ENCODE peak calls at places on chromosomes 16 and 17, in seven cellular contexts. R is NCI-H1105 treated with DMSO at 0.1 percent for 48 hours, Y is stomach, D is right cardiac atrium, K is iPS-NIHi11, W is GM04504, F is cardiac fibroblast. T is an unnamed sample.

GRCh38 chr17:1931759-1932579 is 93.2 kb downstream of the RTN4RL1 start:
- DNase-seq in R (peak), Y (peak), D (peak), K (peak), W (no peak), F (no peak), T (peak)

GRCh38 chr16:66489385-66489784 is 60.5 kb downstream of the TK2 start:
- DNase-seq in R (no peak), Y (peak), D (no peak), K (no peak), W (no peak), F (no peak), T (no peak)

GRCh38 chr16:47392114-47392513 is 68.7 kb downstream of the ITFG1 start:
- DNase-seq in R (no peak), Y (no peak), D (no peak), K (no peak), W (no peak), F (peak), T (no peak)

GRCh38 chr17:70184770-70185169 is 15.4 kb downstream of the KCNJ2 start:
- DNase-seq in R (no peak), Y (no peak), D (no peak), K (no peak), W (no peak), F (peak), T (no peak)

GRCh38 chr17:33802349-33803272 is 452.5 kb upstream of the CCL2 start:
- DNase-seq in R (no peak), Y (no peak), D (no peak), K (no peak), W (no peak), F (no peak), T (no peak)

GRCh38 chr16:84970447-84971127 is 40.7 kb downstream of the ZDHHC7 start:
- DNase-seq in R (peak), Y (peak), D (peak), K (peak), W (peak), F (peak), T (peak)

GRCh38 chr17:76000016-76000754 is 470 bp upstream of the CDK3 start:
- DNase-seq in R (no peak), Y (peak), D (no peak), K (peak), W (no peak), F (peak), T (peak)

GRCh38 chr16:84527486-84528269 is 23.2 kb upstream of the MEAK7 start:
- DNase-seq in R (no peak), Y (no peak), D (peak), K (no peak), W (no peak), F (peak), T (no peak)

GRCh38 chr17:46935658-46936266 is 12.8 kb downstream of the GOSR2 start:
- DNase-seq in R (no peak), Y (peak), D (peak), K (no peak), W (no peak), F (peak), T (no peak)

GRCh38 chr17:2175294-2175628 is 120.4 kb downstream of the HIC1 start:
- DNase-seq in R (no peak), Y (no peak), D (no peak), K (no peak), W (no peak), F (no peak), T (no peak)

GRCh38 chr16:72247821-72248253 is 75.9 kb upstream of the PMFBP1 start:
- DNase-seq in R (no peak), Y (no peak), D (no peak), K (no peak), W (peak), F (peak), T (no peak)

GRCh38 chr17:77822302-77823030 is 136.0 kb upstream of the TNRC6C start:
- DNase-seq in R (no peak), Y (no peak), D (peak), K (no peak), W (no peak), F (peak), T (no peak)

GRCh38 chr17:57423541-57423940 is 167.2 kb downstream of the MSI2 start:
- DNase-seq in R (no peak), Y (no peak), D (no peak), K (no peak), W (no peak), F (no peak), T (no peak)

GRCh38 chr16:81190667-81191066 is 47.8 kb upstream of the BCO1 start:
- DNase-seq in R (no peak), Y (no peak), D (no peak), K (no peak), W (no peak), F (peak), T (no peak)

GRCh38 chr17:10875411-10875810 is 37.5 kb upstream of the PIRT start:
- DNase-seq in R (no peak), Y (no peak), D (no peak), K (peak), W (no peak), F (peak), T (no peak)

GRCh38 chr17:45171338-45172231 is 9.9 kb downstream of the HEXIM2 start:
- DNase-seq in R (no peak), Y (peak), D (peak), K (peak), W (no peak), F (peak), T (no peak)

GRCh38 chr17:77602062-77602746 is 356.3 kb upstream of the TNRC6C start:
- DNase-seq in R (no peak), Y (peak), D (peak), K (no peak), W (peak), F (peak), T (no peak)

GRCh38 chr17:74216505-74216904 is 3.1 kb downstream of the TTYH2 start:
- DNase-seq in R (no peak), Y (no peak), D (no peak), K (no peak), W (no peak), F (no peak), T (no peak)

GRCh38 chr17:75096082-75096625 is 8.4 kb downstream of the SLC16A5 start:
- DNase-seq in R (no peak), Y (peak), D (peak), K (peak), W (peak), F (peak), T (no peak)

GRCh38 chr16:54282202-54282922 is 4.2 kb downstream of the IRX3 start:
- DNase-seq in R (no peak), Y (peak), D (peak), K (peak), W (no peak), F (peak), T (no peak)

GRCh38 chr16:58176608-58177346 is 21.1 kb downstream of the CSNK2A2 start:
- DNase-seq in R (no peak), Y (no peak), D (no peak), K (no peak), W (no peak), F (no peak), T (no peak)

GRCh38 chr17:4287710-4288109 is 23.9 kb upstream of the ANKFY1 start:
- DNase-seq in R (no peak), Y (no peak), D (no peak), K (no peak), W (no peak), F (no peak), T (no peak)

GRCh38 chr17:79997004-79997673 is 38.5 kb downstream of the TBC1D16 start:
- DNase-seq in R (no peak), Y (no peak), D (no peak), K (no peak), W (no peak), F (no peak), T (peak)

GRCh38 chr16:1037023-1037933 is 35.3 kb upstream of the SSTR5 start:
- DNase-seq in R (no peak), Y (no peak), D (no peak), K (no peak), W (no peak), F (no peak), T (no peak)

GRCh38 chr17:74369221-74369620 is 1.9 kb downstream of the GPR142 start:
- DNase-seq in R (no peak), Y (peak), D (peak), K (peak), W (no peak), F (no peak), T (no peak)

GRCh38 chr16:12293017-12293618 is 316.6 kb downstream of the SNX29 start:
- DNase-seq in R (no peak), Y (no peak), D (no peak), K (no peak), W (no peak), F (no peak), T (no peak)

GRCh38 chr17:80236911-80237310 is 16.7 kb downstream of the SLC26A11 start:
- DNase-seq in R (no peak), Y (no peak), D (no peak), K (no peak), W (no peak), F (no peak), T (no peak)

GRCh38 chr16:17106243-17106791 is 364.4 kb downstream of the XYLT1 start:
- DNase-seq in R (no peak), Y (no peak), D (no peak), K (peak), W (no peak), F (no peak), T (no peak)

GRCh38 chr16:63883091-63883490 is 1238.8 kb downstream of the CDH11 start:
- DNase-seq in R (no peak), Y (no peak), D (no peak), K (no peak), W (no peak), F (no peak), T (no peak)

GRCh38 chr17:17042851-17043667 is 802 bp downstream of the MPRIP start:
- DNase-seq in R (no peak), Y (no peak), D (no peak), K (no peak), W (no peak), F (no peak), T (no peak)

GRCh38 chr17:8581002-8581658 is 49.4 kb downstream of the MYH10 start:
- DNase-seq in R (peak), Y (no peak), D (no peak), K (no peak), W (no peak), F (no peak), T (no peak)

GRCh38 chr17:65523853-65524664 is 37.4 kb downstream of the AXIN2 start:
- DNase-seq in R (no peak), Y (no peak), D (no peak), K (no peak), W (no peak), F (peak), T (no peak)

GRCh38 chr16:673399-673991 is 2.0 kb upstream of the RHBDL1 start:
- DNase-seq in R (no peak), Y (no peak), D (no peak), K (no peak), W (no peak), F (no peak), T (no peak)

GRCh38 chr16:20826039-20826566 is 19.8 kb downstream of the REXO5 start:
- DNase-seq in R (no peak), Y (peak), D (no peak), K (no peak), W (no peak), F (peak), T (no peak)

GRCh38 chr16:3094289-3095027 is 4.6 kb downstream of the ZSCAN10 start:
- DNase-seq in R (no peak), Y (peak), D (no peak), K (peak), W (no peak), F (peak), T (peak)

GRCh38 chr16:813204-813915 is 12.8 kb upstream of the GNG13 start:
- DNase-seq in R (no peak), Y (no peak), D (no peak), K (peak), W (no peak), F (peak), T (peak)